ENCODE peak calls at places on chromosomes 7 and 10, in five cellular contexts. C is HepG2, X is K562, R is GM12878, F is H1. A is an unnamed sample.
A peak's percentile ranks its signal among the peaks of the same experiment; 100 is the strongest.

GRCh38 chr10:101967119-101967518 is 88.9 kb downstream of the ARMH3 start:
- DNase-seq in R (no peak), X (no peak), C (no peak), F (no peak), A (no peak)

GRCh38 chr7:54796150-54796549 is 37.1 kb upstream of the SEC61G start:
- DNase-seq in R (no peak), C (no peak), F (no peak), X (no peak), A (no peak)

GRCh38 chr7:28069788-28070187 is 110.8 kb downstream of the JAZF1 start:
- DNase-seq in F (no peak), C (no peak), R (no peak), X (no peak), A (no peak)

GRCh38 chr10:63866747-63867140 is 345.5 kb downstream of the REEP3 start:
- DNase-seq in F (no peak), C (peak; percentile 3), X (peak; percentile 10), R (no peak), A (peak; percentile 51)

GRCh38 chr7:21508538-21508937 is 34.3 kb upstream of the DNAH11 start:
- DNase-seq in C (no peak), F (no peak), X (no peak), R (no peak), A (no peak)

GRCh38 chr7:74027683-74028320 is at the start of gene ELN:
- DNase-seq in X (no peak), F (no peak), C (no peak), R (no peak), A (no peak)

GRCh38 chr10:70068925-70069324 is 16.3 kb downstream of the MACROH2A2 start:
- DNase-seq in C (no peak), X (no peak), R (no peak), F (no peak), A (no peak)

GRCh38 chr10:81911328-81911727 is 36.3 kb downstream of the NRG3 start:
- DNase-seq in C (no peak), R (no peak), F (no peak), X (no peak), A (no peak)

GRCh38 chr7:140674899-140675701 is 2.4 kb downstream of the ADCK2 start:
- DNase-seq in X (peak; percentile 80), R (no peak), C (peak; percentile 34), F (no peak), A (peak; percentile 27)

GRCh38 chr10:103517234-103518085 is 24.0 kb downstream of the NEURL1 start:
- DNase-seq in R (no peak), C (no peak), X (no peak), F (no peak), A (no peak)

GRCh38 chr10:48946891-48947500 is 7.4 kb upstream of the LRRC18 start:
- DNase-seq in R (no peak), F (no peak), X (no peak), C (no peak), A (no peak)

GRCh38 chr7:77497079-77497478 is 40.0 kb upstream of the PTPN12 start:
- DNase-seq in C (no peak), R (no peak), F (no peak), X (no peak), A (no peak)

GRCh38 chr10:22259280-22259679 is 41.5 kb upstream of the EBLN1 start:
- DNase-seq in R (no peak), X (peak; percentile 27), F (no peak), C (no peak), A (no peak)

GRCh38 chr7:76316984-76317781 is 14.7 kb downstream of the HSPB1 start:
- DNase-seq in X (peak; percentile 47), R (no peak), C (no peak), F (no peak), A (no peak)

GRCh38 chr10:48245977-48246376 is 28.5 kb downstream of the FRMPD2 start:
- DNase-seq in C (no peak), F (no peak), X (no peak), R (no peak), A (no peak)

GRCh38 chr7:50450691-50451051 is 521 bp upstream of the FIGNL1 start:
- DNase-seq in F (no peak), X (no peak), R (no peak), C (no peak), A (no peak)

GRCh38 chr10:75428434-75429158 is 2.8 kb upstream of the LRMDA start:
- DNase-seq in X (no peak), C (no peak), R (peak; percentile 16), F (no peak), A (no peak)

GRCh38 chr7:88818552-88818951 is 23.0 kb upstream of the TEX47 start:
- DNase-seq in C (no peak), F (no peak), X (no peak), R (no peak), A (no peak)

GRCh38 chr7:69782917-69783684 is 184.8 kb downstream of the AUTS2 start:
- DNase-seq in F (no peak), X (no peak), C (no peak), R (no peak), A (no peak)

GRCh38 chr7:16271990-16272665 is 149.2 kb downstream of the CRPPA start:
- DNase-seq in R (no peak), X (no peak), F (no peak), C (no peak), A (peak; percentile 32)

GRCh38 chr10:20767028-20767427 is 130.1 kb downstream of the NEBL start:
- DNase-seq in F (no peak), X (no peak), R (no peak), C (no peak), A (no peak)

GRCh38 chr10:70247360-70247759 is 14.1 kb upstream of the PPA1 start:
- DNase-seq in F (no peak), X (no peak), R (no peak), C (no peak), A (no peak)

GRCh38 chr7:140451716-140452115 is 27.6 kb downstream of the MKRN1 start:
- DNase-seq in C (no peak), R (no peak), X (no peak), F (no peak), A (no peak)

GRCh38 chr7:17532861-17533404 is 234.5 kb downstream of the AHR start:
- DNase-seq in R (no peak), C (no peak), X (no peak), F (no peak), A (peak; percentile 59)

GRCh38 chr10:12479924-12480323 is 130.6 kb downstream of the CAMK1D start:
- DNase-seq in F (no peak), X (no peak), R (no peak), C (no peak), A (no peak)

GRCh38 chr10:12482586-12482985 is 133.2 kb downstream of the CAMK1D start:
- DNase-seq in X (no peak), C (no peak), F (peak; percentile 25), R (no peak), A (no peak)

GRCh38 chr10:12480440-12480839 is 131.1 kb downstream of the CAMK1D start:
- DNase-seq in X (no peak), R (no peak), F (no peak), C (no peak), A (no peak)

GRCh38 chr10:12483996-12484944 is 134.9 kb downstream of the CAMK1D start:
- DNase-seq in R (no peak), C (no peak), F (no peak), X (no peak), A (no peak)

DNA sequence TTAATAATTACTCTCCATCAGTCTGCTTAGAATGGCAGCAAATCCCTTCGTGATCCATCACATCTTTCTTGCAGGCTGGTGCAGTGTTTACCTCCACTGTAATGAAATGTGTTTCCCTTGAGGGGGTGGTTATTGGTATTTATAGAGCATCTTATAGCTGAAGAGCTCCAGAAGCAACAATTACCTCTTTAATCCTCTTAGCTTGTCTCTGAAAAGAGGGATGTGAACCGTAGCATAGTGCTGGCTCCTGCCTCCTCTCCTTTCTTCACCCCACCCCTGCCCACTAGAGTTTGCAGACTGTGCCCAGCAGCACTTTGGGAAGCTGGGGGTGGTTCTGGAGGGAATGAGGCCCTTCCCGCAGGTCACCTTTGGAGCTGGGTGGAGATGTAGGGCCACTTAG is 132.6 kb downstream of the CAMK1D start:
- DNase-seq in F (no peak), R (no peak), C (no peak), X (no peak), A (no peak)
- H3K4me2 ChIP-seq in F (no peak overlapping the region), R (peak overlapping the region; percentile 59), C (no peak overlapping the region), X (no peak overlapping the region), A (no peak overlapping the region)

GRCh38 chr10:114022292-114022691 is 21.4 kb upstream of the ADRB1 start:
- DNase-seq in C (no peak), X (peak; percentile 5), F (no peak), R (no peak), A (no peak)

GRCh38 chr10:114022751-114023150 is 20.9 kb upstream of the ADRB1 start:
- DNase-seq in R (no peak), F (no peak), C (no peak), X (no peak), A (no peak)

GRCh38 chr10:114023198-114023597 is 20.5 kb upstream of the ADRB1 start:
- DNase-seq in C (no peak), R (no peak), F (no peak), X (no peak), A (no peak)

GRCh38 chr10:114019226-114019625 is 24.4 kb upstream of the ADRB1 start:
- DNase-seq in C (no peak), F (no peak), X (no peak), R (no peak), A (no peak)

GRCh38 chr10:114021135-114021534 is 22.5 kb upstream of the ADRB1 start:
- DNase-seq in X (no peak), F (no peak), R (no peak), C (no peak), A (no peak)
- TF ChIP-seq SRF in X (no peak), F (no peak), R (no peak), C (no peak), A (no peak)

GRCh38 chr7:13240349-13240748 is 552.9 kb downstream of the ARL4A start:
- DNase-seq in F (no peak), C (no peak), X (no peak), R (no peak), A (peak; percentile 24)

GRCh38 chr7:13231216-13231615 is 543.8 kb downstream of the ARL4A start:
- DNase-seq in F (no peak), C (no peak), R (no peak), X (peak; percentile 6), A (no peak)

GRCh38 chr7:13241416-13241815 is 554.0 kb downstream of the ARL4A start:
- DNase-seq in R (no peak), F (no peak), C (no peak), X (no peak), A (no peak)

GRCh38 chr7:13235961-13236360 is 548.5 kb downstream of the ARL4A start:
- DNase-seq in R (no peak), C (no peak), X (no peak), F (no peak), A (no peak)
- H3K4me2 ChIP-seq in R (no peak overlapping the region), C (no peak overlapping the region), X (no peak overlapping the region), F (no peak overlapping the region), A (no peak overlapping the region)

DNA sequence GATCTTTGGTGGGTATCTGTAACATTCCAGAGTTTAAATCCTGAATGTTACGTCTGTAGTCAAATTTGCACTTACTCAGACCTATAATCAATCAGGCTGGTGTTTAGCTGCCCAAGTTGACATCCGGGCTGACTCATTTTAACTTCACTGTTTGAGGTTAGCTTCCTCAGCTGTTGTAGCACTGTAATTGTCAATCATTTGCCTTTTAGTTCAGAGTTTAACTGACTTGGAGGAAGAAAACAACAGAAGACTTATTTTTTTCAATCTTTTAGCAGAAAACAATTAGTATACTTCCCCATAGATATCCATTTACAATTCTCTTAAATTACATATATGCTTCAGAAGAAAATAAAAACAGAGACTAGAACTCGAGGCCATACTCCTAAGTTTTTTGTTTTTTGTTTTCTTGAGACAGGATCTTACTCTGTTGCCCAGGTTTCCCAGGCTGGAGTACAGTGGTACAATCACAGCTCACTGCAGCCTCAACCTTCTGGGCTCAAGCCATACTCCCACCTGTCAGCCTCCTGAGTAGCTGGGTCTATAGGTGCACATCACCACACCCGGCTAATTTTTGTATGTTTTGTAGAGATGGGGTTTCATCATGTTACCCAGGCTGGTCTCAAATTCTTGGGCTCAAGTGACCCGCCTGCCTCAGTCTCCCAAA is 38.5 kb upstream of the LRRC17 start:
- DNase-seq in F (no peak), X (no peak), R (peak; percentile 51), C (peak; percentile 73), A (peak; percentile 65)
- TF ChIP-seq SRF in F (no peak), X (no peak), R (peak; percentile 28), C (no peak), A (peak; percentile 78)